ENCODE peak calls at places on chromosomes 4 and X, in nine cellular contexts. One of them, this sample, is unnamed.

GRCh38 chr4:155666701-155667537 is at the start of gene GUCY1A1:
- DNase-seq in body of pancreas: peak; percentile 61
- DNase-seq in bronchial epithelial cell: no peak
- DNase-seq in cardiac muscle cell: peak; percentile 19
- DNase-seq in heart left ventricle: peak; percentile 77
- DNase-seq in fibroblast of lung: no peak
- DNase-seq in lower lobe of right lung: peak; percentile 78
- DNase-seq in WTC11: peak; percentile 75
- DNase-seq in CD14-positive monocyte: no peak
- DNase-seq in this sample: peak; percentile 55

GRCh38 chr4:127578967-127579366 is 53.8 kb upstream of the INTU start:
- DNase-seq in body of pancreas: no peak
- DNase-seq in bronchial epithelial cell: no peak
- DNase-seq in cardiac muscle cell: no peak
- DNase-seq in heart left ventricle: no peak
- DNase-seq in fibroblast of lung: no peak
- DNase-seq in lower lobe of right lung: no peak
- DNase-seq in WTC11: no peak
- DNase-seq in CD14-positive monocyte: no peak
- DNase-seq in this sample: no peak

GRCh38 chr4:17027495-17027894 is 129.1 kb upstream of the LDB2 start:
- DNase-seq in body of pancreas: no peak
- DNase-seq in bronchial epithelial cell: peak; percentile 97
- DNase-seq in cardiac muscle cell: peak; percentile 97
- DNase-seq in heart left ventricle: no peak
- DNase-seq in fibroblast of lung: peak; percentile 95
- DNase-seq in lower lobe of right lung: no peak
- DNase-seq in WTC11: no peak
- DNase-seq in CD14-positive monocyte: no peak
- DNase-seq in this sample: no peak

GRCh38 chrX:149259241-149259640 is 245.9 kb downstream of the IDS start:
- DNase-seq in body of pancreas: no peak
- DNase-seq in bronchial epithelial cell: peak; percentile 52
- DNase-seq in cardiac muscle cell: peak; percentile 2
- DNase-seq in heart left ventricle: no peak
- DNase-seq in fibroblast of lung: peak; percentile 15
- DNase-seq in lower lobe of right lung: no peak
- DNase-seq in WTC11: no peak
- DNase-seq in CD14-positive monocyte: no peak
- DNase-seq in this sample: no peak

GRCh38 chrX:19990519-19991349 is at the start of gene BCLAF3:
- DNase-seq in body of pancreas: peak; percentile 90
- DNase-seq in bronchial epithelial cell: peak; percentile 53
- DNase-seq in cardiac muscle cell: peak; percentile 91
- DNase-seq in heart left ventricle: peak; percentile 91
- DNase-seq in fibroblast of lung: peak; percentile 83
- DNase-seq in lower lobe of right lung: peak; percentile 91
- DNase-seq in WTC11: peak; percentile 85
- DNase-seq in CD14-positive monocyte: peak; percentile 84
- DNase-seq in this sample: peak; percentile 89

GRCh38 chrX:2955838-2956237 is 26.7 kb upstream of the ARSD start:
- DNase-seq in body of pancreas: no peak
- DNase-seq in bronchial epithelial cell: no peak
- DNase-seq in cardiac muscle cell: no peak
- DNase-seq in heart left ventricle: no peak
- DNase-seq in fibroblast of lung: no peak
- DNase-seq in lower lobe of right lung: no peak
- DNase-seq in WTC11: no peak
- DNase-seq in CD14-positive monocyte: no peak
- DNase-seq in this sample: no peak

GRCh38 chrX:118216086-118216485 is 99.5 kb upstream of the KLHL13 start:
- DNase-seq in body of pancreas: no peak
- DNase-seq in bronchial epithelial cell: no peak
- DNase-seq in cardiac muscle cell: no peak
- DNase-seq in heart left ventricle: no peak
- DNase-seq in fibroblast of lung: no peak
- DNase-seq in lower lobe of right lung: no peak
- DNase-seq in WTC11: no peak
- DNase-seq in CD14-positive monocyte: no peak
- DNase-seq in this sample: no peak

GRCh38 chrX:143568467-143568866 is 51.2 kb upstream of the SPANXN3 start:
- DNase-seq in body of pancreas: no peak
- DNase-seq in bronchial epithelial cell: no peak
- DNase-seq in cardiac muscle cell: no peak
- DNase-seq in heart left ventricle: no peak
- DNase-seq in fibroblast of lung: no peak
- DNase-seq in lower lobe of right lung: no peak
- DNase-seq in WTC11: no peak
- DNase-seq in CD14-positive monocyte: no peak
- DNase-seq in this sample: no peak

GRCh38 chr4:2300431-2300861 is 38.5 kb upstream of the MXD4 start:
- DNase-seq in body of pancreas: no peak
- DNase-seq in bronchial epithelial cell: no peak
- DNase-seq in cardiac muscle cell: no peak
- DNase-seq in heart left ventricle: no peak
- DNase-seq in fibroblast of lung: no peak
- DNase-seq in lower lobe of right lung: no peak
- DNase-seq in WTC11: no peak
- DNase-seq in CD14-positive monocyte: no peak
- DNase-seq in this sample: no peak

GRCh38 chrX:128365523-128365922 is 313.3 kb upstream of the ACTRT1 start:
- DNase-seq in body of pancreas: no peak
- DNase-seq in bronchial epithelial cell: peak; percentile 6
- DNase-seq in cardiac muscle cell: no peak
- DNase-seq in heart left ventricle: no peak
- DNase-seq in fibroblast of lung: no peak
- DNase-seq in lower lobe of right lung: no peak
- DNase-seq in WTC11: no peak
- DNase-seq in CD14-positive monocyte: no peak
- DNase-seq in this sample: no peak

GRCh38 chr4:153518637-153519384 is 52.7 kb downstream of the TMEM131L start:
- DNase-seq in body of pancreas: peak; percentile 59
- DNase-seq in bronchial epithelial cell: no peak
- DNase-seq in cardiac muscle cell: peak; percentile 29
- DNase-seq in heart left ventricle: no peak
- DNase-seq in fibroblast of lung: no peak
- DNase-seq in lower lobe of right lung: no peak
- DNase-seq in WTC11: no peak
- DNase-seq in CD14-positive monocyte: no peak
- DNase-seq in this sample: no peak

GRCh38 chrX:43349363-43349762 is 306.7 kb upstream of the MAOA start:
- DNase-seq in body of pancreas: peak; percentile 36
- DNase-seq in bronchial epithelial cell: peak; percentile 51
- DNase-seq in cardiac muscle cell: peak; percentile 28
- DNase-seq in heart left ventricle: no peak
- DNase-seq in fibroblast of lung: peak; percentile 28
- DNase-seq in lower lobe of right lung: no peak
- DNase-seq in WTC11: peak; percentile 30
- DNase-seq in CD14-positive monocyte: no peak
- DNase-seq in this sample: peak; percentile 21

GRCh38 chr4:156968479-156968984 is 3.1 kb downstream of the PDGFC start:
- DNase-seq in body of pancreas: peak; percentile 69
- DNase-seq in bronchial epithelial cell: peak; percentile 79
- DNase-seq in cardiac muscle cell: peak; percentile 86
- DNase-seq in heart left ventricle: peak; percentile 53
- DNase-seq in fibroblast of lung: peak; percentile 89
- DNase-seq in lower lobe of right lung: peak; percentile 58
- DNase-seq in WTC11: peak; percentile 66
- DNase-seq in CD14-positive monocyte: peak; percentile 69
- DNase-seq in this sample: peak; percentile 73

GRCh38 chr4:1356181-1356998 is 9.4 kb downstream of the UVSSA start:
- DNase-seq in body of pancreas: peak; percentile 60
- DNase-seq in bronchial epithelial cell: no peak
- DNase-seq in cardiac muscle cell: peak; percentile 67
- DNase-seq in heart left ventricle: peak; percentile 69
- DNase-seq in fibroblast of lung: peak; percentile 59
- DNase-seq in lower lobe of right lung: peak; percentile 73
- DNase-seq in WTC11: peak; percentile 84
- DNase-seq in CD14-positive monocyte: no peak
- DNase-seq in this sample: peak; percentile 81

GRCh38 chr4:142512161-142512560 is 333.9 kb downstream of the INPP4B start:
- DNase-seq in body of pancreas: no peak
- DNase-seq in bronchial epithelial cell: peak; percentile 89
- DNase-seq in cardiac muscle cell: no peak
- DNase-seq in heart left ventricle: no peak
- DNase-seq in fibroblast of lung: peak; percentile 22
- DNase-seq in lower lobe of right lung: no peak
- DNase-seq in WTC11: no peak
- DNase-seq in CD14-positive monocyte: no peak
- DNase-seq in this sample: no peak
- TF ChIP-seq CTCF in body of pancreas: no peak
- TF ChIP-seq CTCF in bronchial epithelial cell: no peak
- TF ChIP-seq CTCF in cardiac muscle cell: no peak
- TF ChIP-seq CTCF in heart left ventricle: no peak
- TF ChIP-seq CTCF in fibroblast of lung: no peak
- TF ChIP-seq CTCF in lower lobe of right lung: no peak
- TF ChIP-seq CTCF in WTC11: no peak
- TF ChIP-seq CTCF in CD14-positive monocyte: no peak
- TF ChIP-seq CTCF in this sample: no peak

GRCh38 chr4:147378780-147379179 is 102.1 kb upstream of the EDNRA start:
- DNase-seq in body of pancreas: no peak
- DNase-seq in bronchial epithelial cell: peak; percentile 71
- DNase-seq in cardiac muscle cell: no peak
- DNase-seq in heart left ventricle: no peak
- DNase-seq in fibroblast of lung: no peak
- DNase-seq in lower lobe of right lung: no peak
- DNase-seq in WTC11: no peak
- DNase-seq in CD14-positive monocyte: no peak
- DNase-seq in this sample: no peak
- TF ChIP-seq CTCF in body of pancreas: no peak
- TF ChIP-seq CTCF in bronchial epithelial cell: peak; percentile 43
- TF ChIP-seq CTCF in cardiac muscle cell: no peak
- TF ChIP-seq CTCF in heart left ventricle: no peak
- TF ChIP-seq CTCF in fibroblast of lung: no peak
- TF ChIP-seq CTCF in lower lobe of right lung: peak; percentile 12
- TF ChIP-seq CTCF in WTC11: no peak
- TF ChIP-seq CTCF in CD14-positive monocyte: no peak
- TF ChIP-seq CTCF in this sample: no peak

GRCh38 chr4:74330295-74330750 is 22.1 kb downstream of the EPGN start:
- DNase-seq in body of pancreas: no peak
- DNase-seq in bronchial epithelial cell: no peak
- DNase-seq in cardiac muscle cell: peak; percentile 60
- DNase-seq in heart left ventricle: no peak
- DNase-seq in fibroblast of lung: peak; percentile 44
- DNase-seq in lower lobe of right lung: no peak
- DNase-seq in WTC11: no peak
- DNase-seq in CD14-positive monocyte: no peak
- DNase-seq in this sample: no peak

GRCh38 chr4:74328501-74328900 is 20.2 kb downstream of the EPGN start:
- DNase-seq in body of pancreas: no peak
- DNase-seq in bronchial epithelial cell: peak; percentile 40
- DNase-seq in cardiac muscle cell: no peak
- DNase-seq in heart left ventricle: no peak
- DNase-seq in fibroblast of lung: no peak
- DNase-seq in lower lobe of right lung: no peak
- DNase-seq in WTC11: no peak
- DNase-seq in CD14-positive monocyte: no peak
- DNase-seq in this sample: no peak

GRCh38 chr4:74324262-74324661 is 16.0 kb downstream of the EPGN start:
- DNase-seq in body of pancreas: no peak
- DNase-seq in bronchial epithelial cell: no peak
- DNase-seq in cardiac muscle cell: no peak
- DNase-seq in heart left ventricle: no peak
- DNase-seq in fibroblast of lung: no peak
- DNase-seq in lower lobe of right lung: no peak
- DNase-seq in WTC11: no peak
- DNase-seq in CD14-positive monocyte: no peak
- DNase-seq in this sample: no peak

GRCh38 chr4:74327751-74328150 is 19.5 kb downstream of the EPGN start:
- DNase-seq in body of pancreas: no peak
- DNase-seq in bronchial epithelial cell: peak; percentile 88
- DNase-seq in cardiac muscle cell: no peak
- DNase-seq in heart left ventricle: no peak
- DNase-seq in fibroblast of lung: no peak
- DNase-seq in lower lobe of right lung: no peak
- DNase-seq in WTC11: no peak
- DNase-seq in CD14-positive monocyte: no peak
- DNase-seq in this sample: no peak

DNA sequence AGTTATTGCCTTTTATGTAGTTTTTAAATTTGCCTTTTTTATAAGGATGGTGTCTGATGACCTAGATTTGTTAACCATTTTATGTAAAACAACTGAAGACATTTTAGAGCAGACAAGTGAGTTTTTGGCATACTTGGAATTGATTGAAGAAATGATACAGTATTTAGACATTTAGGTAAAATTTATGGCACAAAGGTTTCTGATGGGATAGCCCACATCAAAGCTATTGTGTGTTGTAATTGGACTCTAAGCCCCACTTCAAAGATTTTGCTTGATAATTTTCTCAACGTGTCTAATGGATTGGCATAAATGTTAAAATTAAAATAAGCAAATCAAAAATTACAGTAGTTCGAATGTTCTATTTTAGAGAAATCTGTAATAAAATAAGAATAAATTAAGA is 17.6 kb downstream of the EPGN start:
- DNase-seq in body of pancreas: no peak
- DNase-seq in bronchial epithelial cell: no peak
- DNase-seq in cardiac muscle cell: no peak
- DNase-seq in heart left ventricle: no peak
- DNase-seq in fibroblast of lung: no peak
- DNase-seq in lower lobe of right lung: no peak
- DNase-seq in WTC11: no peak
- DNase-seq in CD14-positive monocyte: no peak
- DNase-seq in this sample: no peak
- TF ChIP-seq CTCF in body of pancreas: no peak
- TF ChIP-seq CTCF in bronchial epithelial cell: no peak
- TF ChIP-seq CTCF in cardiac muscle cell: no peak
- TF ChIP-seq CTCF in heart left ventricle: no peak
- TF ChIP-seq CTCF in fibroblast of lung: no peak
- TF ChIP-seq CTCF in lower lobe of right lung: no peak
- TF ChIP-seq CTCF in WTC11: no peak
- TF ChIP-seq CTCF in CD14-positive monocyte: no peak
- TF ChIP-seq CTCF in this sample: no peak

DNA sequence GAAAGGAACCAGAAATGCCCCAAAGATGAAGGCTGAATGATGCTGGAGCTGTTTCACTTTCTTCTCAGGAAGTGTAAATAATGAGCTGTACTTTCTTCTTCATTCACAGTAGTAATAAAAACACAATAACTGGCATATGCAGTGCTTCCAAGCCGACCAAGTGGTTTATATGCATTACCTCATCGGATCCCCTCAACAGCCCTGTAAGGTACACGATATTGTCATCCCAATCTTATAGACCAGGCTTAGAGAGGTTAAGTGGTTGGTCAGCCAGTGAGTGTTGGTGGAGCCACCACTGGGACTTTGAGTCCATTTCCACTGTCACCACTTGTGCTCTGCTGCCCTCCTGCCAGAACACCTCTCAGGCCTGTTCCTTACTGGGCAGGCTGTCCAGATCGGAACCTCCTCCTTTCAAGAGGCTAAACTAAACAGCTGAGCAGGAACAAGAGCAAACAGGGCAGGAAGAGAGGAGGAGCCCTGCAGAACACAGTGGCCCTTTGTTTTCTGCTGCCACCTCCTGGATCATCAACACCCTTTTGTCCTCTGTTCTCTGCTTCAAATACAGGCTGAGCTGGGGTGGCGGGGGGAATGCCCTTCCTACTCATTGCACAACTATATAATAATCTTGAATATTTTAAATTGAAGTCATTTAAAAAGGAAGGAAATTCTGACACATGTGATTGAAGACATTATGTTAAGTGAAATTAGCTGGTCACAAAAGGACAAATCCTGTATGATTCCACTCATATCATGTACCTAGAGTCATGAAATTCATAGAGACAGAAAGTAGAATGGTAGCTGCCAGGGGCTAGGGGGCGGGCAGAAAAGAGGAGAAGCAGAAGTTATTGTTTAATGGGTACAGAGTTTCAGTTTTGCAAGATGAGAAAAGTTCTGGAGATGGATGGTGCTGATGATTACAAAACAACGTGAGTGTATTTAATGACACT is 112.5 kb upstream of the ATP6AP2 start:
- DNase-seq in body of pancreas: peak; percentile 64
- DNase-seq in bronchial epithelial cell: peak; percentile 40
- DNase-seq in cardiac muscle cell: peak; percentile 81
- DNase-seq in heart left ventricle: peak; percentile 53
- DNase-seq in fibroblast of lung: peak; percentile 7
- DNase-seq in lower lobe of right lung: peak; percentile 58
- DNase-seq in WTC11: peak; percentile 16
- DNase-seq in CD14-positive monocyte: peak; percentile 67
- DNase-seq in this sample: peak; percentile 10
- TF ChIP-seq CTCF in body of pancreas: peak; percentile 37
- TF ChIP-seq CTCF in bronchial epithelial cell: peak; percentile 40
- TF ChIP-seq CTCF in cardiac muscle cell: peak; percentile 44
- TF ChIP-seq CTCF in heart left ventricle: peak; percentile 40
- TF ChIP-seq CTCF in fibroblast of lung: no peak
- TF ChIP-seq CTCF in lower lobe of right lung: peak; percentile 32
- TF ChIP-seq CTCF in WTC11: no peak
- TF ChIP-seq CTCF in CD14-positive monocyte: peak; percentile 28
- TF ChIP-seq CTCF in this sample: peak; percentile 9